ENCODE peak calls at places on chromosomes 11 and 22, in four cellular contexts. Q, Y, M and Z are unnamed samples.

GRCh38 chr11:71309611-71310010 is 57.2 kb upstream of the SHANK2 start:
- DNase-seq in Q (peak; percentile 12), Y (no peak), M (no peak), Z (no peak)

GRCh38 chr11:117724621-117725020 is 72.4 kb downstream of the DSCAML1 start:
- DNase-seq in M (no peak), Y (no peak), Q (no peak), Z (no peak)

GRCh38 chr11:102712140-102712539 is 6.6 kb upstream of the MMP27 start:
- DNase-seq in M (no peak), Q (no peak), Y (no peak), Z (no peak)

GRCh38 chr11:134510171-134510570 is 98.1 kb upstream of the B3GAT1 start:
- DNase-seq in M (no peak), Y (no peak), Q (no peak), Z (no peak)

GRCh38 chr11:48005133-48005532 is 24.8 kb downstream of the PTPRJ start:
- DNase-seq in M (no peak), Q (no peak), Y (no peak), Z (no peak)

GRCh38 chr11:76023408-76024068 is 182.8 kb downstream of the WNT11 start:
- DNase-seq in M (no peak), Q (no peak), Y (no peak), Z (no peak)

GRCh38 chr11:69645801-69646492 is 5.0 kb downstream of the CCND1 start:
- DNase-seq in Y (no peak), Q (peak; percentile 36), M (no peak), Z (no peak)

GRCh38 chr11:118462178-118462577 is 25.9 kb downstream of the KMT2A start:
- DNase-seq in M (no peak), Q (no peak), Y (no peak), Z (no peak)

GRCh38 chr22:42603427-42603826 is 11.3 kb downstream of the POLDIP3 start:
- DNase-seq in Y (no peak), M (no peak), Q (no peak), Z (no peak)

GRCh38 chr22:21606775-21607174 is 23.0 kb downstream of the YDJC start:
- DNase-seq in Y (no peak), M (no peak), Q (no peak), Z (no peak)

GRCh38 chr11:116312560-116313340 is 460.0 kb downstream of the BUD13 start:
- DNase-seq in M (no peak), Y (no peak), Q (no peak), Z (no peak)

GRCh38 chr11:69825941-69826340 is 6.7 kb upstream of the FGF3 start:
- DNase-seq in M (no peak), Y (no peak), Q (no peak), Z (no peak)

GRCh38 chr11:72227316-72228228 is 3.0 kb downstream of the INPPL1 start:
- DNase-seq in M (no peak), Q (peak; percentile 21), Y (no peak), Z (peak; percentile 7)

GRCh38 chr11:62132689-62133293 is 9.0 kb downstream of the INCENP start:
- DNase-seq in Q (no peak), M (no peak), Y (no peak), Z (no peak)

GRCh38 chr22:37501176-37501609 is 15.0 kb upstream of the MFNG start:
- DNase-seq in Q (no peak), M (no peak), Y (no peak), Z (no peak)

GRCh38 chr11:112082729-112083128 is 3.8 kb downstream of the TIMM8B start:
- DNase-seq in Y (no peak), Q (no peak), M (no peak), Z (no peak)

GRCh38 chr11:121435132-121435531 is 17.0 kb upstream of the SORL1 start:
- DNase-seq in Q (no peak), M (no peak), Y (peak; percentile 64), Z (no peak)

GRCh38 chr11:43928721-43929120 is 13.7 kb upstream of the C11orf96 start:
- DNase-seq in Q (no peak), Y (no peak), M (no peak), Z (peak; percentile 9)

GRCh38 chr11:94767701-94768601 is at the start of gene AMOTL1:
- DNase-seq in M (peak; percentile 80), Y (no peak), Q (peak; percentile 92), Z (peak; percentile 49)

GRCh38 chr11:45859661-45860140 is 12.4 kb downstream of the CRY2 start:
- DNase-seq in M (no peak), Q (peak; percentile 68), Y (no peak), Z (no peak)

GRCh38 chr22:24973867-24974266 is 21.4 kb downstream of the KIAA1671 start:
- DNase-seq in Y (no peak), M (no peak), Q (no peak), Z (no peak)

GRCh38 chr11:66546368-66546965 is at the start of gene ACTN3:
- DNase-seq in M (no peak), Q (peak; percentile 88), Y (no peak), Z (no peak)

GRCh38 chr11:77819921-77820564 is 479 bp downstream of the RSF1 start:
- DNase-seq in M (peak; percentile 30), Y (peak; percentile 41), Q (peak; percentile 77), Z (peak; percentile 41)

GRCh38 chr11:62122076-62122475 is 1.7 kb upstream of the INCENP start:
- DNase-seq in Q (peak; percentile 59), Y (peak; percentile 38), M (no peak), Z (no peak)

GRCh38 chr11:94558468-94558867 is 8.7 kb upstream of the PIWIL4 start:
- DNase-seq in Y (no peak), Q (no peak), M (no peak), Z (no peak)

GRCh38 chr11:119262668-119263351 is 54.1 kb downstream of the MCAM start:
- DNase-seq in Y (no peak), Q (no peak), M (no peak), Z (peak; percentile 31)

GRCh38 chr22:38863531-38864131 is 8.4 kb downstream of the CBX6 start:
- DNase-seq in M (no peak), Y (no peak), Q (peak; percentile 29), Z (no peak)

GRCh38 chr11:1870326-1870696 is 17.4 kb downstream of the LSP1 start:
- DNase-seq in Q (no peak), M (no peak), Y (no peak), Z (no peak)

GRCh38 chr22:27253108-27253507 is 548.4 kb downstream of the MN1 start:
- DNase-seq in Q (no peak), M (no peak), Y (no peak), Z (no peak)

GRCh38 chr22:27253541-27253940 is 548.0 kb downstream of the MN1 start:
- DNase-seq in Y (no peak), M (no peak), Q (no peak), Z (no peak)

GRCh38 chr22:27250418-27250817 is 551.1 kb downstream of the MN1 start:
- DNase-seq in Y (no peak), M (no peak), Q (no peak), Z (no peak)

GRCh38 chr22:27252282-27253049 is 549.1 kb downstream of the MN1 start:
- DNase-seq in Y (no peak), Q (no peak), M (no peak), Z (no peak)

DNA sequence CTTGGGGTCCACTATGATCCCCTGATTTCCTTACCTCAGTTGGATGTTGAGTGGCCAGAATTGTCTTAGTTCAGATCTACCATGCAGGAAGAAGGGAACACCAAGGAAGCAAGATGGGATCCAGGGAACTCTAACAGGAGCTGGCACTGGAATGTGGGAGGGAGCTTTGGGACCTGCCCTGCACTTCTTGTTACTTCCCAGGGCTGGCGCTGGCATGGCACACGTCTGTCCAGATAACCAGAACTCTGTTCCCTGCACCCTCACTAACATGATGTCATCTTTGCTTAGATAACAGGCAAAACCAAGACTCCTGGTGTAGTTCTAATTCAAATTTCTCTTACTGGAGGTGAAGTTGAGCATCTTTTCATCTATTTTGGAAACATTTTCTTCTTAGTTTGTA is 550.0 kb downstream of the MN1 start:
- DNase-seq in M (no peak), Q (no peak), Y (no peak), Z (no peak)
- TF ChIP-seq CTCF in M (no peak), Q (no peak), Y (no peak), Z (no peak)

GRCh38 chr11:57899378-57899777 is 124.3 kb upstream of the OR9Q1 start:
- DNase-seq in M (no peak), Y (no peak), Q (no peak), Z (no peak)
- TF ChIP-seq CTCF in M (no peak), Y (no peak), Q (no peak), Z (no peak)

DNA sequence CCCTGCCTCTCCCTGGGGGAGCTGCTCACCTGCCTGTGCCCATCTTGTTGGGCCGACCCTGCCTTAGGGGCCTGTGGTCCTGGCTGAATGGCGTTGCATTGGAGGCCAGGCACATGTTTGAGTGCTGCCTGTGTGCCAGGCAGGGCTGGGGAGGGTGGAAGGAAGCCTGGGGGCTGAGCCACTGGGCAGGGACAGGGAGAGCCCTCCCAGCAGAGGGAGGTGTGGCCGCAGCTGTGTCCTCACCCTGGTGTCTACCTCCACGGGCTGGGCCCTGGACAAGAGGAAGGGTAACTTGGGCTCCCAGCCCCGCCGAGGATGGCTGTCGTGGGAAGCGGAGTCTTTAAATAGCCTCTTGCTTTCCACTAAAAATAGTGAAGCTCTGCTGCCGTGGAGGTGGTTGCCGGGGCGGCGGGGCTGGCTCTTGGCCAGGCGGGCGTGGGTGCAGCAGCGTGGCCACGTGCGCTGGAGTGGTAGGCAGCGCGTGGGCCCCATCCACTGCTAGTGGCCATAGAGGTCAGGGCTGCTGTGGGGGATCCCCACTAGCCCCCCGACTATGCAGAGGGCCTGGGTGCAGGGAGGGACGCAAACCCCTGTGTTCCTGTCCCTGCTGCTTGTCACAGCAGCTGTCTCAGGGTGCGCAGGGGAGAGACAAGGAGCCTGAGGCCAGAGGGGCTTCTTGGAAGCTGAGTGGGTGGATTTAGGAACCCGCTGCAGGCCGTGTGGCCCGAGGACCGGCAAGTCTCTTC is 6.2 kb downstream of the ZDHHC8 start:
- DNase-seq in Y (no peak), M (no peak), Q (no peak), Z (no peak)
- TF ChIP-seq CTCF in Y (no peak), M (no peak), Q (no peak), Z (no peak)

GRCh38 chr11:129995163-129995562 is 7.5 kb downstream of the PRDM10 start:
- DNase-seq in M (no peak), Q (no peak), Y (no peak), Z (no peak)

GRCh38 chr11:129987950-129988349 is 14.7 kb downstream of the PRDM10 start:
- DNase-seq in M (no peak), Y (no peak), Q (no peak), Z (no peak)

GRCh38 chr11:129996113-129996870 is 6.3 kb downstream of the PRDM10 start:
- DNase-seq in Q (no peak), M (no peak), Y (peak; percentile 62), Z (no peak)

GRCh38 chr11:129989437-129989836 is 13.2 kb downstream of the PRDM10 start:
- DNase-seq in Y (no peak), M (no peak), Q (no peak), Z (no peak)

DNA sequence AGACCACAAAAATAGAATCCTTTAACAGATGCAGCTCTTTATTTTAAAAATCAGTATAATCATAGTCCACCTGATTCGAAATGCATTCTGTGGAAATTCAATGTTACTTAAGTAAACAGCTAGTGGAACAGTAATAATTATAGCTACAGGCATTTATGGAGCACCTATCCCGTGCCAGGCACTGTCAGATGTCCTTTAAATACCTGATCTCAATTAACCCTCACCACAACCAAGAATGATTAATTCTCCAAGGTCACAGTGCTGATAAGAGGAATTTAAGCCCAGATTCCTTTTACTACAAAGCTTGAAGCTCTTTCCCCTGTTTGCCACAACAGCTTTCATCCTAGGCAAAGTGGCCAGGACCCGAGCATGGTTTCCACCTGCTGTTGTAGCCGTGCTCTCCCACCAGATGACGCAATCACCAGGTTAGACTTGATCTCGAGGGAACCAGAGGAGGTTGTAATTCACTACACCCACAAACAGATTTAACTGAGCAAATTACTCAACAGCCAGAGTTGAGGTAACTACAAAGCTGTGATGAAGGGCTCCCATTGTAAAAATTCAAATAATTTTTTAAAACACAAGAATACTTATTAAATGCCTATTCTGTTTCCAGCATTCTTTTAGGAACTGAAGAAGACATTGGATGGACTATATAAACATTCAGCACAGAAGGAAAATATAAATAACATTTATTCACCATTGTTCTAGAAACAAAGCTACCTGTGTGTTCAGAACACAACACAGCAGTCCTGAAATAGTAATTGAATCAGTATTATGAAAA is 10.3 kb downstream of the PRDM10 start:
- DNase-seq in M (no peak), Q (peak; percentile 67), Y (peak; percentile 91), Z (peak; percentile 55)
- TF ChIP-seq CTCF in M (no peak), Q (peak; percentile 66), Y (peak; percentile 92), Z (peak; percentile 55)